ENCODE peak calls at places on chromosomes 1 and 21, in five cellular contexts. N is H4; E is activated naive CD8-positive, alpha-beta T cell treated with anti-CD3 and anti-CD28 coated beads for 36 hours; I is thoracic aorta; U is RPMI7951. S is an unnamed sample.

GRCh38 chr1:15870421-15870820 is 22.9 kb downstream of the SPEN start:
- DNase-seq in U (no peak), N (no peak), I (no peak), E (no peak), S (no peak)

GRCh38 chr1:9628541-9629444 is 22.7 kb upstream of the PIK3CD start:
- DNase-seq in I (no peak), U (no peak), E (peak), N (no peak), S (peak)

GRCh38 chr1:54167422-54168139 is 14.8 kb upstream of the CDCP2 start:
- DNase-seq in I (no peak), N (no peak), E (no peak), U (peak), S (no peak)

GRCh38 chr1:28535180-28535579 is 17.7 kb upstream of the TRNAU1AP start:
- DNase-seq in N (no peak), E (no peak), U (no peak), I (no peak), S (no peak)

GRCh38 chr1:179599623-179600249 is 8.1 kb downstream of the TDRD5 start:
- DNase-seq in E (no peak), U (peak), I (no peak), N (peak), S (no peak)

GRCh38 chr1:228860911-228861829 is 125.9 kb downstream of the RHOU start:
- DNase-seq in N (peak), I (no peak), U (peak), E (no peak), S (no peak)

GRCh38 chr21:44965251-44966022 is 25.6 kb downstream of the SLX9 start:
- DNase-seq in N (no peak), U (peak), E (peak), I (no peak), S (no peak)

GRCh38 chr1:7281821-7282220 is 489.3 kb upstream of the VAMP3 start:
- DNase-seq in E (no peak), N (no peak), I (no peak), U (peak), S (no peak)

GRCh38 chr1:43603004-43603403 is 46.9 kb upstream of the KDM4A start:
- DNase-seq in N (no peak), E (no peak), U (no peak), I (no peak), S (no peak)

GRCh38 chr1:219042769-219043168 is 130.9 kb upstream of the LYPLAL1 start:
- DNase-seq in U (no peak), E (no peak), I (no peak), N (no peak), S (no peak)

GRCh38 chr1:211474426-211474825 is 17.5 kb downstream of the RD3 start:
- DNase-seq in E (no peak), I (no peak), U (no peak), N (no peak), S (no peak)

GRCh38 chr1:36448530-36449051 is 1.7 kb downstream of the OSCP1 start:
- DNase-seq in E (no peak), U (no peak), N (no peak), I (no peak), S (no peak)